ENCODE peak calls at places on chromosome 21, in four cellular contexts. B, Q, F and D are unnamed samples. For H3K36me3, the result is how much of the 10 kb centered on the place peaks cover.

GRCh38 chr21:21007606-21008005 is 9.4 kb downstream of the NCAM2 start:
- DNase-seq in B (no peak), Q (no peak), F (no peak), D (peak)

GRCh38 chr21:43902441-43902840 is 37.4 kb downstream of the AGPAT3 start:
- DNase-seq in B (no peak), Q (no peak), F (no peak), D (peak)

GRCh38 chr21:16279658-16280581 is 550.1 kb downstream of the USP25 start:
- DNase-seq in B (peak), Q (no peak), F (peak), D (peak)

GRCh38 chr21:32826317-32827167 is 55.0 kb upstream of the PAXBP1 start:
- DNase-seq in B (peak), Q (no peak), F (no peak), D (peak)

GRCh38 chr21:34502480-34503106 is 9.4 kb downstream of the KCNE1 start:
- DNase-seq in B (no peak), Q (no peak), F (no peak), D (no peak)

GRCh38 chr21:34047835-34048234 is 25.5 kb upstream of the MRPS6 start:
- DNase-seq in B (no peak), Q (no peak), F (no peak), D (no peak)

GRCh38 chr21:34266322-34266721 is 97.5 kb upstream of the KCNE2 start:
- DNase-seq in B (peak), Q (no peak), F (no peak), D (no peak)

GRCh38 chr21:18743523-18743922 is 339.9 kb upstream of the TMPRSS15 start:
- DNase-seq in B (no peak), Q (no peak), F (no peak), D (no peak)

GRCh38 chr21:44748621-44749020 is 37.2 kb upstream of the TSPEAR start:
- DNase-seq in B (no peak), Q (no peak), F (no peak), D (no peak)

GRCh38 chr21:42495765-42496119 is 282 bp downstream of the RSPH1 start:
- DNase-seq in B (peak), Q (no peak), F (no peak), D (peak)

GRCh38 chr21:32770514-32771133 is 931 bp downstream of the PAXBP1 start:
- DNase-seq in B (peak), Q (no peak), F (no peak), D (peak)

GRCh38 chr21:17583898-17584297 is 28.8 kb downstream of the BTG3 start:
- DNase-seq in B (no peak), Q (no peak), F (no peak), D (no peak)

GRCh38 chr21:43864806-43865470 is at the start of gene AGPAT3:
- DNase-seq in B (no peak), Q (no peak), F (no peak), D (no peak)

GRCh38 chr21:42651515-42652401 is 1.7 kb upstream of the PDE9A start:
- DNase-seq in B (no peak), Q (no peak), F (no peak), D (no peak)

GRCh38 chr21:43954896-43955295 is 57.2 kb upstream of the TRAPPC10 start:
- DNase-seq in B (no peak), Q (no peak), F (no peak), D (no peak)

GRCh38 chr21:42537106-42537742 is 23.6 kb downstream of the SLC37A1 start:
- DNase-seq in B (no peak), Q (no peak), F (no peak), D (no peak)

GRCh38 chr21:26732442-26733221 is 112.6 kb downstream of the ADAMTS1 start:
- DNase-seq in B (peak), Q (no peak), F (peak), D (peak)

GRCh38 chr21:45986316-45987051 is 4.9 kb downstream of the COL6A1 start:
- DNase-seq in B (no peak), Q (no peak), F (no peak), D (no peak)
- H3K36me3 ChIP-seq in B (half or more), Q (under half), F (under half), D (under half)

GRCh38 chr21:41447356-41447755 is 21.3 kb downstream of the MX1 start:
- DNase-seq in B (no peak), Q (no peak), F (no peak), D (no peak)
- TF ChIP-seq POLR2A in B (no peak), Q (no peak), F (no peak), D (no peak)

GRCh38 chr21:35864039-35864438 is 196.3 kb downstream of the SETD4 start:
- DNase-seq in B (no peak), Q (no peak), F (no peak), D (no peak)
- H3K4me3 ChIP-seq in B (no peak), Q (no peak), F (no peak), D (no peak)

GRCh38 chr21:31760931-31761330 is 29.0 kb upstream of the SCAF4 start:
- DNase-seq in B (no peak), Q (no peak), F (no peak), D (no peak)
- H3K36me3 ChIP-seq in B (under half), Q (under half), F (under half), D (under half)

DNA sequence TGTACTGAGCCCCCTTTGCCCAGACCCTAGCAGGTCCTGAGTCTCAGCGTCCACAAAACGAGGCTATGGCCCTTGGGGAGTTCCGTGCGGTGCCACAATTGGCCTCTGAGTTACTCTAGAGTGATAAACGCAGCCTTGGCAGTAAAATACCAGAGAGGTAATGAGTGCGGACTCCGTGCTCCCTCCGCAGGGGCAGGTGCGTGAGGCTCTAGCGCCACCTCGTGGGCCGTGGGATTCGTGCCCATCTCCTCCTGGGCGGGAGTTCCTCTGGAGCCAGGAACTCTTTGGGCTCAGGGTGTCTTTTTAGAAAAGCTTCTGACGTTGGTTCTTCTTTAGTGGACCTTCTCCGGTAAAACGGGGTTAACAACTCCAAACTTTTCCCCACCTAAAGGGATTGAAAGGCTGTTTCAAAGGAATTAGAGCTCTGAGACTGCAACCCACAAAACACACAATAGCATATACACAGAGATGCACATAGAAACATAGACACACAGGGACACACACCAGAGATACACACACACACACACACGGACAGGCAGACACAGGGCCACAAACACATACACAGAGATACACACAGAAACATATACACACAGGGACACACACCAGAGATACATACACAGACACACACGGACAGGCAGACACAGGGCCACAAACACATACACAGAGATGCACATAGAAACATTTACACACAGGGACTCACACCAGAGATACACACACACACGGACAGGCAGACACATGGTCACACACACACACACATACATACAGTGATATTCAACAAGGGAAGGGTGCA is 99.4 kb downstream of the KCNJ15 start:
- DNase-seq in B (peak), Q (no peak), F (peak), D (peak)
- TF ChIP-seq POLR2A in B (no peak), Q (no peak), F (no peak), D (no peak)